ENCODE peak calls at places on chromosomes 13 and 19, in eight cellular contexts. One of them, this sample, is unnamed.

GRCh38 chr13:90883592-90883991 is 463.9 kb upstream of the MIR17HG start:
- DNase-seq in fibroblast of pulmonary artery: no peak
- DNase-seq in dorsolateral prefrontal cortex: no peak
- DNase-seq in neural progenitor cell: no peak
- DNase-seq in fibroblast of mammary gland: no peak
- DNase-seq in WERI-Rb-1: no peak
- DNase-seq in AG04450: no peak
- DNase-seq in AG09309: no peak
- DNase-seq in this sample: no peak

GRCh38 chr13:41213316-41213715 is 18.9 kb upstream of the KBTBD7 start:
- DNase-seq in fibroblast of pulmonary artery: no peak
- DNase-seq in dorsolateral prefrontal cortex: no peak
- DNase-seq in neural progenitor cell: no peak
- DNase-seq in fibroblast of mammary gland: no peak
- DNase-seq in WERI-Rb-1: no peak
- DNase-seq in AG04450: no peak
- DNase-seq in AG09309: no peak
- DNase-seq in this sample: no peak

GRCh38 chr19:19488041-19488874 is 27.1 kb downstream of the TSSK6 start:
- DNase-seq in fibroblast of pulmonary artery: peak; percentile 27
- DNase-seq in dorsolateral prefrontal cortex: no peak
- DNase-seq in neural progenitor cell: peak; percentile 24
- DNase-seq in fibroblast of mammary gland: peak; percentile 13
- DNase-seq in WERI-Rb-1: no peak
- DNase-seq in AG04450: no peak
- DNase-seq in AG09309: no peak
- DNase-seq in this sample: peak; percentile 49

GRCh38 chr13:27943951-27944350 is 24.2 kb downstream of the PDX1 start:
- DNase-seq in fibroblast of pulmonary artery: no peak
- DNase-seq in dorsolateral prefrontal cortex: no peak
- DNase-seq in neural progenitor cell: no peak
- DNase-seq in fibroblast of mammary gland: no peak
- DNase-seq in WERI-Rb-1: no peak
- DNase-seq in AG04450: no peak
- DNase-seq in AG09309: no peak
- DNase-seq in this sample: no peak

GRCh38 chr19:38977445-38978314 is 2.1 kb upstream of the FBXO17 start:
- DNase-seq in fibroblast of pulmonary artery: no peak
- DNase-seq in dorsolateral prefrontal cortex: no peak
- DNase-seq in neural progenitor cell: no peak
- DNase-seq in fibroblast of mammary gland: no peak
- DNase-seq in WERI-Rb-1: no peak
- DNase-seq in AG04450: no peak
- DNase-seq in AG09309: no peak
- DNase-seq in this sample: no peak

GRCh38 chr13:97226013-97226412 is 3.9 kb downstream of the MBNL2 start:
- DNase-seq in fibroblast of pulmonary artery: no peak
- DNase-seq in dorsolateral prefrontal cortex: no peak
- DNase-seq in neural progenitor cell: no peak
- DNase-seq in fibroblast of mammary gland: no peak
- DNase-seq in WERI-Rb-1: no peak
- DNase-seq in AG04450: no peak
- DNase-seq in AG09309: no peak
- DNase-seq in this sample: no peak

GRCh38 chr13:97802213-97802612 is 151.3 kb upstream of the IPO5 start:
- DNase-seq in fibroblast of pulmonary artery: no peak
- DNase-seq in dorsolateral prefrontal cortex: no peak
- DNase-seq in neural progenitor cell: no peak
- DNase-seq in fibroblast of mammary gland: peak; percentile 33
- DNase-seq in WERI-Rb-1: no peak
- DNase-seq in AG04450: no peak
- DNase-seq in AG09309: no peak
- DNase-seq in this sample: no peak

GRCh38 chr13:83975668-83976165 is 93.4 kb upstream of the SLITRK1 start:
- DNase-seq in fibroblast of pulmonary artery: no peak
- DNase-seq in dorsolateral prefrontal cortex: no peak
- DNase-seq in neural progenitor cell: no peak
- DNase-seq in fibroblast of mammary gland: no peak
- DNase-seq in WERI-Rb-1: no peak
- DNase-seq in AG04450: no peak
- DNase-seq in AG09309: no peak
- DNase-seq in this sample: no peak

GRCh38 chr13:27005976-27006518 is 165.6 kb downstream of the USP12 start:
- DNase-seq in fibroblast of pulmonary artery: no peak
- DNase-seq in dorsolateral prefrontal cortex: no peak
- DNase-seq in neural progenitor cell: no peak
- DNase-seq in fibroblast of mammary gland: no peak
- DNase-seq in WERI-Rb-1: no peak
- DNase-seq in AG04450: no peak
- DNase-seq in AG09309: no peak
- DNase-seq in this sample: no peak

GRCh38 chr13:75256922-75257321 is 225.0 kb downstream of the TBC1D4 start:
- DNase-seq in fibroblast of pulmonary artery: no peak
- DNase-seq in dorsolateral prefrontal cortex: no peak
- DNase-seq in neural progenitor cell: no peak
- DNase-seq in fibroblast of mammary gland: no peak
- DNase-seq in WERI-Rb-1: no peak
- DNase-seq in AG04450: no peak
- DNase-seq in AG09309: no peak
- DNase-seq in this sample: no peak

GRCh38 chr13:19984430-19985218 is 26.1 kb downstream of the ZMYM2 start:
- DNase-seq in fibroblast of pulmonary artery: peak; percentile 71
- DNase-seq in dorsolateral prefrontal cortex: no peak
- DNase-seq in neural progenitor cell: peak; percentile 55
- DNase-seq in fibroblast of mammary gland: peak; percentile 56
- DNase-seq in WERI-Rb-1: no peak
- DNase-seq in AG04450: peak; percentile 32
- DNase-seq in AG09309: peak; percentile 3
- DNase-seq in this sample: peak; percentile 58

GRCh38 chr19:11205939-11206570 is 8.7 kb upstream of the KANK2 start:
- DNase-seq in fibroblast of pulmonary artery: no peak
- DNase-seq in dorsolateral prefrontal cortex: no peak
- DNase-seq in neural progenitor cell: no peak
- DNase-seq in fibroblast of mammary gland: no peak
- DNase-seq in WERI-Rb-1: no peak
- DNase-seq in AG04450: no peak
- DNase-seq in AG09309: no peak
- DNase-seq in this sample: no peak

GRCh38 chr19:46748325-46749109 is 2.3 kb upstream of the STRN4 start:
- DNase-seq in fibroblast of pulmonary artery: peak; percentile 79
- DNase-seq in dorsolateral prefrontal cortex: peak; percentile 55
- DNase-seq in neural progenitor cell: peak; percentile 87
- DNase-seq in fibroblast of mammary gland: peak; percentile 69
- DNase-seq in WERI-Rb-1: peak; percentile 70
- DNase-seq in AG04450: no peak
- DNase-seq in AG09309: no peak
- DNase-seq in this sample: peak; percentile 71
- TF ChIP-seq CTCF in fibroblast of pulmonary artery: peak; percentile 90
- TF ChIP-seq CTCF in dorsolateral prefrontal cortex: peak; percentile 73
- TF ChIP-seq CTCF in neural progenitor cell: peak; percentile 78
- TF ChIP-seq CTCF in fibroblast of mammary gland: peak; percentile 87
- TF ChIP-seq CTCF in WERI-Rb-1: peak; percentile 66
- TF ChIP-seq CTCF in AG04450: peak; percentile 78
- TF ChIP-seq CTCF in AG09309: peak; percentile 79
- TF ChIP-seq CTCF in this sample: peak; percentile 80

DNA sequence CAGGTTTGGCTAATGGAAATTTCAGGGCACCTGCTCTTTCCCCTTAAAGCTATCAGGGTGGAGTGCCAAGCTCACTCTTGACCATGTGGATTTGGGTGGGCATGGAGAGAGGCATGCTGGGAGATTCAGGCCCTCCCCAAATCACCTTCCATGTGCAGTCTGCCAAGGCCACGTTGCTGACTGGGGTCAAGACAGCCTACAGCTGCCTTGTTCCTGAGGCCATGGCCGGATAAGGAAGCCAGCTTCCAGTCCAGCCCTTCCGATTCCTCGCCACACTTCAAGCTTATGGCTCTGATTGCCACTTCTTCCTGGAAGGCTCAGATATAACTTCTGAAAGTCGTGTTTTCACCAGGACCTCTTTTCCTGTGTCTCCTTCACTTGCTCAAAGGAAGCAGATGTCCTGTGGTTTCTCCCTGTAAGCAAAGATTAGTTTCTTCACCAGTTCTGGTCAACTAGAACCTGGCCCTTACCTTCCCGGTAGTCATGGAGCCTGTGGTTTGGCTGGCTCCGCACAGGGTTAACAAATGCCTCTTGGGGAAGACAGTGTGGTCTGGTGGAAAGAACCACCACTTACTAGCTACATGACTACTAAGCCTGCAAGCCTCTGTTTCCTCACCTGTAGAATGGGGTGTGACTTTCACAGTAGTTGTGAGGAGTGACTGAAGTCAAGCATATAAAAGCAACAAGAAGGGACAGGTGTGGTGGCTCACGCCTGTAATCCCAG is 16.1 kb upstream of the TPT1 start:
- DNase-seq in fibroblast of pulmonary artery: no peak
- DNase-seq in dorsolateral prefrontal cortex: no peak
- DNase-seq in neural progenitor cell: no peak
- DNase-seq in fibroblast of mammary gland: no peak
- DNase-seq in WERI-Rb-1: no peak
- DNase-seq in AG04450: no peak
- DNase-seq in AG09309: no peak
- DNase-seq in this sample: no peak
- H3K4me3 ChIP-seq in fibroblast of pulmonary artery: no peak overlapping the region
- H3K4me3 ChIP-seq in dorsolateral prefrontal cortex: no peak overlapping the region
- H3K4me3 ChIP-seq in neural progenitor cell: no peak overlapping the region
- H3K4me3 ChIP-seq in fibroblast of mammary gland: no peak overlapping the region
- H3K4me3 ChIP-seq in WERI-Rb-1: no peak overlapping the region
- H3K4me3 ChIP-seq in AG04450: no peak overlapping the region
- H3K4me3 ChIP-seq in AG09309: no peak overlapping the region
- H3K4me3 ChIP-seq in this sample: no peak overlapping the region

GRCh38 chr19:49498475-49498874 is 2.2 kb downstream of the RPS11 start:
- DNase-seq in fibroblast of pulmonary artery: no peak
- DNase-seq in dorsolateral prefrontal cortex: no peak
- DNase-seq in neural progenitor cell: no peak
- DNase-seq in fibroblast of mammary gland: no peak
- DNase-seq in WERI-Rb-1: no peak
- DNase-seq in AG04450: no peak
- DNase-seq in AG09309: no peak
- DNase-seq in this sample: no peak

GRCh38 chr19:49506575-49507105 is 5.8 kb upstream of the FCGRT start:
- DNase-seq in fibroblast of pulmonary artery: peak; percentile 68
- DNase-seq in dorsolateral prefrontal cortex: no peak
- DNase-seq in neural progenitor cell: peak; percentile 79
- DNase-seq in fibroblast of mammary gland: peak; percentile 55
- DNase-seq in WERI-Rb-1: peak; percentile 77
- DNase-seq in AG04450: no peak
- DNase-seq in AG09309: no peak
- DNase-seq in this sample: peak; percentile 62

GRCh38 chr19:49499030-49499670 is 2.9 kb downstream of the RPS11 start:
- DNase-seq in fibroblast of pulmonary artery: no peak
- DNase-seq in dorsolateral prefrontal cortex: no peak
- DNase-seq in neural progenitor cell: no peak
- DNase-seq in fibroblast of mammary gland: no peak
- DNase-seq in WERI-Rb-1: no peak
- DNase-seq in AG04450: no peak
- DNase-seq in AG09309: no peak
- DNase-seq in this sample: no peak

GRCh38 chr19:49503582-49503962 is 7.3 kb downstream of the RPS11 start:
- DNase-seq in fibroblast of pulmonary artery: no peak
- DNase-seq in dorsolateral prefrontal cortex: no peak
- DNase-seq in neural progenitor cell: peak; percentile 1
- DNase-seq in fibroblast of mammary gland: no peak
- DNase-seq in WERI-Rb-1: no peak
- DNase-seq in AG04450: no peak
- DNase-seq in AG09309: no peak
- DNase-seq in this sample: no peak

DNA sequence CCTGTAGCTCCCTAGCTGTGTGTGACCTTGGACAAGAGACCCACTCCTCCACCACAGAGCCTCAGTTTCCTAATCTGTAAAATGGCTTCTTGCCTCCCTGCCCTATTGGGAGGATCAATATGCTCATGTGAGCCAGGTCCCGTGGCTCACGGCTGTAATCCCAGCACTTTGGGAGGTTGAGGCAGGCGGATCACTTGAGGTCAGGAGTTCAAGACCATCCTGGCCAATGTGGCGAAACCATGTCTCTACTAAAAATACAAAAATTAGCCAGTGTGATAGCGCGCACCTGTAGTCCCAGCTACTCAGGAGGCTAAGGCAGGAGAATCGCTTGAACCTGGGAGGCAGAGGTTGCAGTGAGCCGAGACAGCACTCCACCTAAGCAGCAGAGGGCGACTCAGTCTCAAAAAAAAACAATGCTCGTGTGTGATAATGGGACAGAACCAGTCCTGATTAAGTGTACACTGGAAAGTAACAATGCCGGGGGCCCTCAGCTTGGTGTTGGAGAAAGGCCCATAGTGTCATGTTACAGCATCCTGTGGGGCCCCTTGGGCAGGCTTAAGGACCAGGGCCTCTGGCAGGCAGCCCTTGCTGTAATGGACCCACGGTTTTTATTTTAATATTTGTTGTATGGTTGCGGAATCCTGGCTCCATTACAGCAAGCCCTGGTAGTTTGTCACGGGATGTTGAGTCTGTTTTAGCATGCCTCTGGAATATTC is 6.8 kb downstream of the RPS11 start:
- DNase-seq in fibroblast of pulmonary artery: peak; percentile 95
- DNase-seq in dorsolateral prefrontal cortex: peak; percentile 37
- DNase-seq in neural progenitor cell: peak; percentile 84
- DNase-seq in fibroblast of mammary gland: peak; percentile 83
- DNase-seq in WERI-Rb-1: peak; percentile 54
- DNase-seq in AG04450: peak; percentile 59
- DNase-seq in AG09309: peak; percentile 77
- DNase-seq in this sample: peak; percentile 85
- TF ChIP-seq CTCF in fibroblast of pulmonary artery: peak; percentile 67
- TF ChIP-seq CTCF in dorsolateral prefrontal cortex: peak; percentile 67
- TF ChIP-seq CTCF in neural progenitor cell: peak; percentile 59
- TF ChIP-seq CTCF in fibroblast of mammary gland: peak; percentile 55
- TF ChIP-seq CTCF in WERI-Rb-1: peak; percentile 45
- TF ChIP-seq CTCF in AG04450: peak; percentile 67
- TF ChIP-seq CTCF in AG09309: peak; percentile 70
- TF ChIP-seq CTCF in this sample: peak; percentile 68

GRCh38 chr19:7293795-7294570 is at the start of gene INSR:
- DNase-seq in fibroblast of pulmonary artery: peak; percentile 90
- DNase-seq in dorsolateral prefrontal cortex: peak; percentile 80
- DNase-seq in neural progenitor cell: peak; percentile 93
- DNase-seq in fibroblast of mammary gland: peak; percentile 81
- DNase-seq in WERI-Rb-1: peak; percentile 89
- DNase-seq in AG04450: peak; percentile 47
- DNase-seq in AG09309: peak; percentile 46
- DNase-seq in this sample: peak; percentile 91

GRCh38 chr19:7292950-7293794 is 1.0 kb downstream of the INSR start:
- DNase-seq in fibroblast of pulmonary artery: no peak
- DNase-seq in dorsolateral prefrontal cortex: no peak
- DNase-seq in neural progenitor cell: peak; percentile 36
- DNase-seq in fibroblast of mammary gland: no peak
- DNase-seq in WERI-Rb-1: peak; percentile 12
- DNase-seq in AG04450: no peak
- DNase-seq in AG09309: no peak
- DNase-seq in this sample: no peak

GRCh38 chr19:7294571-7295212 is 478 bp upstream of the INSR start:
- DNase-seq in fibroblast of pulmonary artery: peak; percentile 50
- DNase-seq in dorsolateral prefrontal cortex: peak; percentile 69
- DNase-seq in neural progenitor cell: peak; percentile 69
- DNase-seq in fibroblast of mammary gland: peak; percentile 32
- DNase-seq in WERI-Rb-1: peak; percentile 91
- DNase-seq in AG04450: no peak
- DNase-seq in AG09309: no peak
- DNase-seq in this sample: peak; percentile 44

GRCh38 chr19:7288977-7289376 is 5.2 kb downstream of the INSR start:
- DNase-seq in fibroblast of pulmonary artery: no peak
- DNase-seq in dorsolateral prefrontal cortex: no peak
- DNase-seq in neural progenitor cell: no peak
- DNase-seq in fibroblast of mammary gland: no peak
- DNase-seq in WERI-Rb-1: peak; percentile 71
- DNase-seq in AG04450: no peak
- DNase-seq in AG09309: no peak
- DNase-seq in this sample: no peak

GRCh38 chr19:7292352-7292949 is 1.8 kb downstream of the INSR start:
- DNase-seq in fibroblast of pulmonary artery: no peak
- DNase-seq in dorsolateral prefrontal cortex: no peak
- DNase-seq in neural progenitor cell: no peak
- DNase-seq in fibroblast of mammary gland: no peak
- DNase-seq in WERI-Rb-1: no peak
- DNase-seq in AG04450: no peak
- DNase-seq in AG09309: no peak
- DNase-seq in this sample: no peak
- H3K4me3 ChIP-seq in fibroblast of pulmonary artery: peak overlapping the region; percentile 67
- H3K4me3 ChIP-seq in dorsolateral prefrontal cortex: peak overlapping the region; percentile 85
- H3K4me3 ChIP-seq in neural progenitor cell: peak overlapping the region; percentile 99
- H3K4me3 ChIP-seq in fibroblast of mammary gland: no peak overlapping the region
- H3K4me3 ChIP-seq in WERI-Rb-1: no peak overlapping the region
- H3K4me3 ChIP-seq in AG04450: no peak overlapping the region
- H3K4me3 ChIP-seq in AG09309: no peak overlapping the region
- H3K4me3 ChIP-seq in this sample: no peak overlapping the region

This sample was measured in fibroblast of villous mesenchyme.